ENCODE peak calls at places on chromosomes 13 and 19, in four cellular contexts. B, O, V and X are unnamed samples.

GRCh38 chr13:40368123-40368891 is 298.1 kb downstream of the FOXO1 start:
- DNase-seq in B (no peak), O (no peak), V (no peak), X (no peak)

GRCh38 chr13:79447741-79448140 is 33.2 kb upstream of the NDFIP2 start:
- DNase-seq in O (no peak), V (no peak), B (no peak), X (no peak)

GRCh38 chr13:99289674-99290337 is 17.4 kb downstream of the GPR183 start:
- DNase-seq in V (no peak), O (no peak), B (no peak), X (no peak)

GRCh38 chr19:8673281-8673891 is 25.2 kb downstream of the ACTL9 start:
- DNase-seq in B (no peak), V (no peak), O (no peak), X (no peak)

GRCh38 chr19:50341091-50341564 is 12.0 kb upstream of the KCNC3 start:
- DNase-seq in O (peak), V (no peak), B (no peak), X (no peak)

GRCh38 chr19:7326105-7326877 is 22.4 kb upstream of the ARHGEF18 start:
- DNase-seq in O (no peak), B (peak), V (peak), X (peak)

GRCh38 chr13:85509512-85509911 is 289.7 kb downstream of the SLITRK6 start:
- DNase-seq in V (no peak), B (no peak), O (no peak), X (no peak)

GRCh38 chr13:42574011-42574410 is at the start of gene TNFSF11:
- DNase-seq in V (no peak), O (no peak), B (no peak), X (no peak)

GRCh38 chr13:40505196-40505595 is 161.2 kb downstream of the FOXO1 start:
- DNase-seq in O (no peak), B (no peak), V (no peak), X (no peak)

GRCh38 chr19:51971624-51972023 is 15.0 kb downstream of the ZNF350 start:
- DNase-seq in O (no peak), B (no peak), V (peak), X (no peak)

GRCh38 chr13:23518231-23518630 is 52.0 kb upstream of the TNFRSF19 start:
- DNase-seq in V (no peak), O (no peak), B (no peak), X (no peak)

GRCh38 chr13:47306991-47307390 is 410.1 kb upstream of the HTR2A start:
- DNase-seq in O (no peak), V (no peak), B (no peak), X (no peak)

GRCh38 chr13:37869506-37869755 is 141 bp downstream of the TRPC4 start:
- DNase-seq in V (no peak), B (no peak), O (no peak), X (no peak)

GRCh38 chr13:113638806-113639205 is 19.2 kb downstream of the ATP4B start:
- DNase-seq in O (no peak), B (no peak), V (no peak), X (no peak)

GRCh38 chr19:41871573-41872383 is 5.3 kb upstream of the CD79A start:
- DNase-seq in B (no peak), O (peak), V (peak), X (no peak)

GRCh38 chr19:11624064-11624463 is 26.8 kb downstream of the ZNF627 start:
- DNase-seq in V (no peak), B (peak), O (no peak), X (no peak)

GRCh38 chr19:10074153-10074552 is 12.0 kb upstream of the SHFL start:
- DNase-seq in O (no peak), V (peak), B (peak), X (peak)

GRCh38 chr13:110726726-110727125 is 13.2 kb downstream of the ING1 start:
- DNase-seq in O (no peak), V (no peak), B (no peak), X (no peak)

GRCh38 chr19:51525731-51526130 is 5.7 kb downstream of the SIGLEC6 start:
- DNase-seq in V (no peak), B (no peak), O (no peak), X (no peak)

GRCh38 chr13:95956589-95957148 is 96.5 kb downstream of the UGGT2 start:
- DNase-seq in B (no peak), V (peak), O (peak), X (no peak)

GRCh38 chr19:31223805-31224534 is 125.3 kb downstream of the TSHZ3 start:
- DNase-seq in O (no peak), B (no peak), V (no peak), X (no peak)

GRCh38 chr13:25489238-25489637 is 117.5 kb downstream of the ATP8A2 start:
- DNase-seq in O (no peak), B (no peak), V (peak), X (no peak)

GRCh38 chr13:50226515-50227147 is 211.4 kb downstream of the KCNRG start:
- DNase-seq in O (no peak), V (no peak), B (no peak), X (no peak)

GRCh38 chr13:47426126-47426849 is 529.4 kb upstream of the HTR2A start:
- DNase-seq in V (no peak), B (no peak), O (no peak), X (no peak)

GRCh38 chr13:93765811-93766210 is 539.2 kb downstream of the GPC6 start:
- DNase-seq in B (peak), O (no peak), V (no peak), X (no peak)

GRCh38 chr13:61777902-61778301 is 362.3 kb upstream of the PCDH20 start:
- DNase-seq in O (no peak), B (no peak), V (no peak), X (no peak)

GRCh38 chr13:106942558-106942957 is 374.6 kb upstream of the ARGLU1 start:
- DNase-seq in B (no peak), V (no peak), O (no peak), X (no peak)

GRCh38 chr19:47726467-47726866 is 13.2 kb downstream of the EHD2 start:
- DNase-seq in V (no peak), O (no peak), B (no peak), X (no peak)

GRCh38 chr13:99439850-99440604 is 61.2 kb upstream of the TM9SF2 start:
- DNase-seq in B (no peak), V (no peak), O (no peak), X (no peak)

GRCh38 chr13:32894589-32895001 is 121.6 kb upstream of the KL start:
- DNase-seq in B (no peak), O (no peak), V (no peak), X (no peak)

GRCh38 chr13:39858794-39859193 is 203.3 kb downstream of the COG6 start:
- DNase-seq in V (no peak), O (no peak), B (no peak), X (no peak)

GRCh38 chr19:50772408-50773311 is 2.4 kb downstream of the GPR32 start:
- DNase-seq in V (peak), B (no peak), O (no peak), X (peak)

GRCh38 chr13:57045816-57046691 is 94.7 kb upstream of the PRR20A start:
- DNase-seq in O (no peak), B (no peak), V (no peak), X (no peak)

GRCh38 chr19:52923782-52924593 is 760 bp upstream of the ZNF888 start:
- DNase-seq in V (peak), B (peak), O (no peak), X (no peak)

GRCh38 chr19:52022193-52022592 is 6.0 kb downstream of the ZNF614 start:
- DNase-seq in V (no peak), O (no peak), B (no peak), X (no peak)

GRCh38 chr13:75825599-75825998 is 189.5 kb downstream of the LMO7 start:
- DNase-seq in B (no peak), O (no peak), V (no peak), X (no peak)

GRCh38 chr19:4009990-4010807 is 2.7 kb downstream of the PIAS4 start:
- DNase-seq in V (no peak), B (no peak), O (no peak), X (no peak)

GRCh38 chr13:23899555-23899954 is 2.3 kb upstream of the C1QTNF9B start:
- DNase-seq in O (no peak), V (peak), B (peak), X (no peak)

GRCh38 chr13:41315466-41316047 is 4.5 kb downstream of the NAA16 start:
- DNase-seq in B (no peak), V (no peak), O (no peak), X (no peak)

GRCh38 chr13:21675095-21676007 is 4.5 kb downstream of the FGF9 start:
- DNase-seq in B (no peak), V (no peak), O (no peak), X (no peak)
- TF ChIP-seq EZH2 in B (peak), V (no peak), O (no peak), X (no peak)

GRCh38 chr19:14434543-14435319 is 1.6 kb downstream of the PKN1 start:
- DNase-seq in B (peak), V (peak), O (no peak), X (no peak)
- H3K4me3 ChIP-seq in B (peak), V (peak), O (peak), X (peak)

GRCh38 chr19:5646703-5647102 is 23.8 kb downstream of the SAFB start:
- DNase-seq in O (no peak), V (no peak), B (no peak), X (no peak)
- TF ChIP-seq RAD21 in O (no peak), V (no peak), B (no peak), X (no peak)

DNA sequence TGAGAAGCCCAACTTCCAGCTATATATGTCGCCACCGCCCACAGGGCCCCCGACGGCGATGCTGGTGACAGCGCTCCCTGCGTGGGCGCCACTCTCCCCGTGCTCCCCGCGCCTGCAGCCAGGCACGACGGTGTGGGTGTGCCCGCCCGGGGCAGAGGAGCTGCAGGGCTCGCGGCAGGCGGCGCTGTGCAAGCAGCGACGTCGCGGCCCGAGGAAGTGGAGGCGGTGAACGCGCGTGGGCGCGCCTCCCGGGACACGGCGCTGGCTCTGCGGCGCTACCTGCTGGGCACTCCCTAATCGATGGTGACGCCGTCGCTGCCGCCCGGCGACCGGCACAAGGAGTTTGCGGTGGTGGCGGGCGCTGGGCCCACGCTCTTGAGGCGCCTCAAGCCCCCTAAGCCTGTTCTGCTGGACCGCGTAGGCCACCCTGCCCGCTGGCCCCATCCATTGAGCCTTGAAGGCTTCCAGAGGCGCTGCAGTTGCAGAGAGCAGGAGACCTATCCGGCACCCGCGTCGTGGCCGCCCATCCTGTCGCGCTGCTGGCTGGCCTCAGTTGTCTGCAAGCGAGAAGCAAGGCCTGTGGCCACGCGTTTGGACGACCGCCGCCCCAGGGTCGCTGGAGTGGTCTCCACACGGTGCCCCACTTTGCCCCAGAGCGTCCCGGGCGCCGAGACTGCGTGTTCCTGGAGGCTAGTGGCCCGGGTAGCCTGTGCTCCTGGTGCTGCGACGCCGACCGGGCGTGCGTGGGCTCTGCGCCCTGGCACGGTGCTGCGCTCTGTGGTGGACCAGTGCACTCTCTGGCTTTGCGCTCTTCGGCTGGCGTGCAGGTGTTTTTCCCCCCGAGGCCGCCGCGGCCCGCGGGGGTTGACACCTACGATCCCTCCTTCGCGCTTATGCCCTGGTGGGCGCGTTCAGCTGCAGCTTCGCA is 23.1 kb downstream of the LRFN3 start:
- DNase-seq in V (peak), O (no peak), B (no peak), X (no peak)
- TF ChIP-seq EZH2 in V (no peak), O (no peak), B (no peak), X (no peak)

DNA sequence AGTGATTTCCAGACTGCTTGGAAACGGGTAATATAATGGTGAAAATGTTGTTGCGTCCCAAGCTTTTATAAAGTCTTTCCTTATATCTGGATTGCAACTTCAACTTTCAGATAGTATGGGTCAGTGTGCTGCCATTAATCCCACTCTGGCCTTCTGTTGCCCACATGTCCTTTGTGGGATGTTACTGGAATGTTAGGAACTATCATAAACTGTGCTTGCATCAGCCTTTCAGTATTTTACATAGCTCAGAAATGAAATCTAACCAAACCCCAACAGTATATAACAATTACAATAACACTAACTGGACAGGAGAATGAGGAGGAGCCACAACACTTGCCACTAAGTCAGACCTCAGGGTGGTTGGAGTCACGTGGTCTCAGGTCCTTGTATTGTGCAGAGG is 78.9 kb downstream of the LNX2 start:
- DNase-seq in O (no peak), B (no peak), V (no peak), X (no peak)
- H3K4me3 ChIP-seq in O (no peak), B (no peak), V (no peak), X (no peak)

DNA sequence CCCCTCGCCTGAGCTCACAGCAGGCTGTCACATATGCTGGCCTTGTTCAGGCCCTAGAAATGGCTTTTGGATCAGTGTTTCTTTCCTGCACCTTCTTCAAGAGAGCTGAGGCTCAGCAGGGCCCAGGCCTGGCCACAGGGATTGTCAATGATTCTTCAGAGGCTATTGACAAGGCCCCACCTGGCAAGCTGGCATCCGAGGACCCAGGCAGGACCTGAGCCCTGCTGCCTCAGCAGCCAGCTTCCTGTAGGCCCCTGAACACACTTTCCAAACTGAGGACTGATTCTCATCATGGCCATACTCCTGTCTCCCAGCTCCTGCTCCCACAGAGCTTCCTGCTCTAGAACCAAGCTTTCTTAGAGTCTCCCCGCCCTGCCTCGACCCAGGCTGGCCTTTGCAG is 136.8 kb downstream of the UQCRFS1 start:
- DNase-seq in V (no peak), O (no peak), B (no peak), X (no peak)
- TF ChIP-seq RAD21 in V (no peak), O (no peak), B (no peak), X (no peak)

DNA sequence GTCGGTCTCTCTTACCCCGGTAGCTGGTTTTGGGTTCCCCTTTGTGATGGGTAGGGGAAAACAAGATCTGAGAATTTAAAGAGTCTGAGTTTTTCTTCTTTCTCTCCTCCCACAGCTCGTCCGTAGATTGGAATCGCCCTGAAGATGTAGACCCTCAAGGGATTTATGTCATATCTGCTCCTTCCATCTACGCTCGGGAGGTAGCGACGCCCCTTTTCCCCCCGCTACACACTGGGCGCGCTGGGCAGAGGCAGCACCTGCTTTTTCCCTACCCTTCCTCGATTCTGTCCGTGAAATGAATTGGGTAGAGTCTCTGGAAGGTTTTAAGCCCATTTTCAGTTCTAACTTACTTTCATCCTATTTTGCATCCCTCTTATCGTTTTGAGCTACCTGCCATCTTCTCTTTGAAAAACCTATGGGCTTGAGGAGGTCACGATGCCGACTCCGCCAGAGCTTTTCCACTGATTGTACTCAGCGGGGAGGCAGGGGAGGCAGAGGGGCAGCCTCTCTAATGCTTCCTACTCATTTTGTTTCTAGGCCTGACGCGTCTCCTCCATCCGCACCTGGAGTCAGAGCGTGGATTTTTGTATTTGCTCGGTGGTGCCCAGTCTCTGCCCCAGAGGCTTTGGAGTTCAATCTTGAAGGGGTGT is 7.1 kb upstream of the SELENOV start:
- DNase-seq in O (no peak), V (no peak), B (no peak), X (no peak)
- TF ChIP-seq EZH2 in O (no peak), V (no peak), B (peak), X (no peak)

DNA sequence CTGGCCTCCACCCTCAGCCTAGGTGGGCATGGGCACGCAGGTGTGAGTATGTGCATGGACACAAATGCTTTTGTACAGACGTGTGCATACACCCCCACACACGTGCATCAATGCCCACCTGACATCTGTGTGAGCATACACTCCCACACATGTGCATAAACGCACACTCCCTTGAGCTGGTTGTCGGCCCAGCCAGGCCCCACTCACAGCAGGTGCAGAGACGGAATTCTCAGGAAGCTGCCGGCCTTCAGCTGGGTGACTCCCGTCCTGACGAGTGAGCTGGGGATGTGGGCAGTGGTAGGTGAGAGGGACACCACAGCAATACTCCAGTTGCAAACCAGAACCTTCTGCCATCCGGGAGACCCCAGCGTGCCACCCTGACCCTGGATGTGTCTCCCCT is 1.0 kb downstream of the LGI4 start:
- DNase-seq in O (no peak), B (no peak), V (no peak), X (no peak)
- H3K4me3 ChIP-seq in O (no peak), B (no peak), V (no peak), X (no peak)

GRCh38 chr13:97252735-97253134 is 30.6 kb downstream of the MBNL2 start:
- DNase-seq in O (no peak), V (no peak), B (no peak), X (no peak)

GRCh38 chr13:97248243-97248642 is 26.1 kb downstream of the MBNL2 start:
- DNase-seq in O (no peak), V (peak), B (no peak), X (no peak)

GRCh38 chr13:97250560-97250959 is 28.4 kb downstream of the MBNL2 start:
- DNase-seq in V (no peak), B (no peak), O (no peak), X (no peak)

GRCh38 chr13:97249093-97249787 is 27.1 kb downstream of the MBNL2 start:
- DNase-seq in V (no peak), O (no peak), B (no peak), X (no peak)

GRCh38 chr13:97249797-97250495 is 27.8 kb downstream of the MBNL2 start:
- DNase-seq in O (no peak), V (no peak), B (no peak), X (no peak)
- TF ChIP-seq RAD21 in O (no peak), V (no peak), B (no peak), X (no peak)